ENCODE peak calls at places on chromosomes 13 and 19, in five cellular contexts. One of them, this sample, is unnamed.

GRCh38 chr13:104442541-104442940 is 1376.3 kb upstream of the SLC10A2 start:
- DNase-seq in fibroblast of villous mesenchyme: no peak
- DNase-seq in cardiac muscle cell: no peak
- DNase-seq in fibroblast of pulmonary artery: no peak
- DNase-seq in CD8-positive, alpha-beta T cell: no peak
- DNase-seq in this sample: no peak

GRCh38 chr13:67736646-67737420 is 506.7 kb upstream of the PCDH9 start:
- DNase-seq in fibroblast of villous mesenchyme: peak; percentile 33
- DNase-seq in cardiac muscle cell: peak; percentile 6
- DNase-seq in fibroblast of pulmonary artery: peak; percentile 52
- DNase-seq in CD8-positive, alpha-beta T cell: no peak
- DNase-seq in this sample: peak; percentile 44

GRCh38 chr19:21611659-21612402 is 106.4 kb downstream of the ZNF429 start:
- DNase-seq in fibroblast of villous mesenchyme: peak; percentile 3
- DNase-seq in cardiac muscle cell: no peak
- DNase-seq in fibroblast of pulmonary artery: no peak
- DNase-seq in CD8-positive, alpha-beta T cell: no peak
- DNase-seq in this sample: no peak

GRCh38 chr13:23995283-23996073 is 98.2 kb upstream of the C1QTNF9B start:
- DNase-seq in fibroblast of villous mesenchyme: no peak
- DNase-seq in cardiac muscle cell: no peak
- DNase-seq in fibroblast of pulmonary artery: no peak
- DNase-seq in CD8-positive, alpha-beta T cell: no peak
- DNase-seq in this sample: no peak

GRCh38 chr13:112185466-112185865 is 118.5 kb downstream of the SOX1 start:
- DNase-seq in fibroblast of villous mesenchyme: no peak
- DNase-seq in cardiac muscle cell: no peak
- DNase-seq in fibroblast of pulmonary artery: no peak
- DNase-seq in CD8-positive, alpha-beta T cell: no peak
- DNase-seq in this sample: no peak

GRCh38 chr13:40764587-40765403 is 6.2 kb downstream of the MRPS31 start:
- DNase-seq in fibroblast of villous mesenchyme: no peak
- DNase-seq in cardiac muscle cell: no peak
- DNase-seq in fibroblast of pulmonary artery: peak; percentile 8
- DNase-seq in CD8-positive, alpha-beta T cell: no peak
- DNase-seq in this sample: no peak

GRCh38 chr19:42255766-42256750 is 1.1 kb upstream of the ERF start:
- DNase-seq in fibroblast of villous mesenchyme: peak; percentile 68
- DNase-seq in cardiac muscle cell: peak; percentile 78
- DNase-seq in fibroblast of pulmonary artery: peak; percentile 78
- DNase-seq in CD8-positive, alpha-beta T cell: no peak
- DNase-seq in this sample: peak; percentile 49

GRCh38 chr13:101757446-101758039 is 305.1 kb downstream of the ITGBL1 start:
- DNase-seq in fibroblast of villous mesenchyme: peak; percentile 68
- DNase-seq in cardiac muscle cell: peak; percentile 23
- DNase-seq in fibroblast of pulmonary artery: peak; percentile 47
- DNase-seq in CD8-positive, alpha-beta T cell: no peak
- DNase-seq in this sample: no peak

GRCh38 chr13:31200636-31200970 is 828 bp downstream of the B3GLCT start:
- DNase-seq in fibroblast of villous mesenchyme: peak; percentile 24
- DNase-seq in cardiac muscle cell: no peak
- DNase-seq in fibroblast of pulmonary artery: no peak
- DNase-seq in CD8-positive, alpha-beta T cell: peak; percentile 44
- DNase-seq in this sample: peak; percentile 47

GRCh38 chr19:15631817-15632216 is 8.9 kb upstream of the CYP4F3 start:
- DNase-seq in fibroblast of villous mesenchyme: no peak
- DNase-seq in cardiac muscle cell: peak; percentile 11
- DNase-seq in fibroblast of pulmonary artery: no peak
- DNase-seq in CD8-positive, alpha-beta T cell: peak; percentile 16
- DNase-seq in this sample: no peak
- TF ChIP-seq CTCF in fibroblast of villous mesenchyme: no peak
- TF ChIP-seq CTCF in cardiac muscle cell: peak; percentile 42
- TF ChIP-seq CTCF in fibroblast of pulmonary artery: peak; percentile 23
- TF ChIP-seq CTCF in CD8-positive, alpha-beta T cell: peak; percentile 39
- TF ChIP-seq CTCF in this sample: peak; percentile 18

GRCh38 chr19:35143231-35143715 is at the start of gene FXYD7:
- DNase-seq in fibroblast of villous mesenchyme: no peak
- DNase-seq in cardiac muscle cell: no peak
- DNase-seq in fibroblast of pulmonary artery: no peak
- DNase-seq in CD8-positive, alpha-beta T cell: peak; percentile 17
- DNase-seq in this sample: no peak
- TF ChIP-seq CTCF in fibroblast of villous mesenchyme: peak; percentile 2
- TF ChIP-seq CTCF in cardiac muscle cell: no peak
- TF ChIP-seq CTCF in fibroblast of pulmonary artery: no peak
- TF ChIP-seq CTCF in CD8-positive, alpha-beta T cell: peak; percentile 26
- TF ChIP-seq CTCF in this sample: peak; percentile 53

DNA sequence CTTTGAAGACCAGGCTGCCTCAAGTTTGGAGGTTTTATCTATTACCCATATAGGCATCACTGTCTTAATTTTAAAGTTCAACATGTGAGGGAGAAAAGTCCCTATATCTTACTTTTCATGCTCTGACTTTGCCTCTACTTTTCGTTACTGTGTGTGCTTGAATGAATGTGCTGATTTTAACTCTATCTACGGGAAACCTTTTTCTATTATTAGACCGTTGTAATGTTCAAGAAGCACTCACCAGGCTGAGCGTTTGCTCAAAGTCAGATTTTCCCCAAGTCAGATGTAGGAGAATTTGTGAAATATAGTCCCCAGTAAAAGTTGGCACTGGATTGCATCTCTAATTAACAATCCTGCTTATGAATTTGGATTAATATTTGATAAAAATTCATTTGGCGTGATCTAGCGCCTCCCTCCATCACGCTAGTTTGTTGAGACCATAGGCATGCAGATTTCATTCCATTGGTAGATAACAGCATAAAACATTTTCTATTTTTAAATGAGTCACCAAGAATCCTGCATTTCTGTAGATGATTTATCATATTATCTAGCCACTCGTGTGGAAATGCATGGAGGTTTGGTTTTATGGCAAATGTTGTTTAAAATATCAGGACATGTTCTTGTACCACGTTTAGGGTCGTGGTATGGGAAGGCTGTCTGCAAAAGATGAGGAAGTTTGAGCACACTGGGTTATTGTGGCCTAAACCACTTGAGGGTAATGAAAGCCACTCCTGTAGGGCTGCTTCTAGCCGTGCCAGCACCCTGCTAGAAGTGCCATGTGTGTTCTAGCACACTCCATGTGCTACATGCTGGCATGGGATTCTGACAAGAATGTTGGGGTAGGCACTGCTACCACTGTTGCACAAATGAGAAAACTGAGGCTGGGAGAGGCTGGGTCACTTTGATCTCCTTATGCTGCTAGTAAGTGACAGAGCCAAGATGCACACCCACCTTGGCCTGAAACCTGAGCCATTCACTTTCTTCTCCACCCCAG is 179.4 kb downstream of the FGF9 start:
- DNase-seq in fibroblast of villous mesenchyme: peak; percentile 67
- DNase-seq in cardiac muscle cell: peak; percentile 6
- DNase-seq in fibroblast of pulmonary artery: no peak
- DNase-seq in CD8-positive, alpha-beta T cell: no peak
- DNase-seq in this sample: no peak
- TF ChIP-seq CTCF in fibroblast of villous mesenchyme: no peak
- TF ChIP-seq CTCF in cardiac muscle cell: no peak
- TF ChIP-seq CTCF in fibroblast of pulmonary artery: no peak
- TF ChIP-seq CTCF in CD8-positive, alpha-beta T cell: no peak
- TF ChIP-seq CTCF in this sample: no peak

DNA sequence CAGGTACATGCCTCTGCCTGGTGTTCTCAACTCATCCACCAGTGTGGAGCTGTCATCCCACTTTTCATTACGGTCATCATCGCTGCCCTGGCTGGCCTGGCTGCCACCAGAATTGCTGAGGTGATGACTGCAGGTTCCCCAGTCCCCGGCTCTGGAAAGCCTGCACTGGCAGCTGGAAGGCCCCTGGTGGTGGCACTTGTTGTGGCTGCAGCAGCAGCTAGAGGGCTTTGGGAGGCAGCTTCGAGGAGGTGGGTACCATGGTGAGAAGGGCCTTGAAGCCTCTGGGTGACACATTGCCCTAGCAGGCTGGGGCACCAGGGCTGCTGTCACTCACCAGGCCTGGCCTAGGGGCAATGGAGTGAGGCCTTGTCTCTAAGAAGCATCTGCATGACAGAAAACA is 25.3 kb upstream of the ZNF14 start:
- DNase-seq in fibroblast of villous mesenchyme: no peak
- DNase-seq in cardiac muscle cell: no peak
- DNase-seq in fibroblast of pulmonary artery: no peak
- DNase-seq in CD8-positive, alpha-beta T cell: no peak
- DNase-seq in this sample: no peak
- TF ChIP-seq CTCF in fibroblast of villous mesenchyme: no peak
- TF ChIP-seq CTCF in cardiac muscle cell: no peak
- TF ChIP-seq CTCF in fibroblast of pulmonary artery: no peak
- TF ChIP-seq CTCF in CD8-positive, alpha-beta T cell: no peak
- TF ChIP-seq CTCF in this sample: no peak

GRCh38 chr13:95541308-95541707 is 11.2 kb upstream of the CLDN10 start:
- DNase-seq in fibroblast of villous mesenchyme: no peak
- DNase-seq in cardiac muscle cell: no peak
- DNase-seq in fibroblast of pulmonary artery: no peak
- DNase-seq in CD8-positive, alpha-beta T cell: no peak
- DNase-seq in this sample: no peak

GRCh38 chr13:95535243-95535642 is 17.3 kb upstream of the CLDN10 start:
- DNase-seq in fibroblast of villous mesenchyme: peak; percentile 5
- DNase-seq in cardiac muscle cell: no peak
- DNase-seq in fibroblast of pulmonary artery: peak; percentile 50
- DNase-seq in CD8-positive, alpha-beta T cell: no peak
- DNase-seq in this sample: no peak

GRCh38 chr13:95533545-95534135 is 18.9 kb upstream of the CLDN10 start:
- DNase-seq in fibroblast of villous mesenchyme: no peak
- DNase-seq in cardiac muscle cell: no peak
- DNase-seq in fibroblast of pulmonary artery: no peak
- DNase-seq in CD8-positive, alpha-beta T cell: no peak
- DNase-seq in this sample: peak; percentile 31

GRCh38 chr13:95540848-95541247 is 11.7 kb upstream of the CLDN10 start:
- DNase-seq in fibroblast of villous mesenchyme: no peak
- DNase-seq in cardiac muscle cell: no peak
- DNase-seq in fibroblast of pulmonary artery: no peak
- DNase-seq in CD8-positive, alpha-beta T cell: no peak
- DNase-seq in this sample: no peak

DNA sequence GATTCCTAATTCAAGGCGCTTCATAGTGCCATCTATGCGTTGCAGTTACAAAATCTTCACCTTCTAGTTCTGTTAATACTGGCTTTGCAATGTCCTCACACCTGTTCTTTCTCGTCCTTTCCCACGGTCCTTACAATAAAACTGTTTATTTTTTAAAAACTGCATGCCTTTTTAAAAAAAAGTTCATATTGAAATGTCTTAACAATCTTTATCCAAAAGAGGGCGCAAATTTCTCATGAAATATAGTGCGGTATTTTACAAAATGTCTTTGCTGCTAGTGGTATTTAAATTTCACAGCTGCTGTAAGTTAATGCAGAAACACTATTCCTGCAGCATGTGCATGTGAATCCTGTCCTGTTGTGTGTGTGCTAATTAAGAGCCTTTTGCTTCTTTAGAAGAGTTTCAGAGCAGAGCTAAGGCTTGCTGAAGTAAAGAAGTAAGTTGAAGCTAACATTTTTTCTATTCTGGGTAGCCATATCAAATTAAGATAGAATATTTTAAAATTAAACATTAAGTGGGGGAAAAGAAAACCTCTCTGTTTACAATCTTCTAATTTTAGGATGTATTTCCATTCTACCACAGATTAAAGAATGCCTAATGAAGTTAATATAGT is 15.8 kb upstream of the CLDN10 start:
- DNase-seq in fibroblast of villous mesenchyme: peak; percentile 37
- DNase-seq in cardiac muscle cell: peak; percentile 57
- DNase-seq in fibroblast of pulmonary artery: peak; percentile 63
- DNase-seq in CD8-positive, alpha-beta T cell: no peak
- DNase-seq in this sample: no peak
- TF ChIP-seq CTCF in fibroblast of villous mesenchyme: peak; percentile 45
- TF ChIP-seq CTCF in cardiac muscle cell: peak; percentile 49
- TF ChIP-seq CTCF in fibroblast of pulmonary artery: peak; percentile 45
- TF ChIP-seq CTCF in CD8-positive, alpha-beta T cell: peak; percentile 43
- TF ChIP-seq CTCF in this sample: peak; percentile 64

This sample was measured in neural crest cell.